ENCODE peak calls at places on chromosomes 5 and 9, in four cellular contexts. Z is RWPE2, C is tibial artery, R is MCF 10A. H is an unnamed sample.
A peak's percentile ranks its signal among the peaks of the same experiment; 100 is the strongest.

GRCh38 chr9:111852291-111852690 is 44.3 kb upstream of the UGCG start:
- DNase-seq in C (no peak), R (peak; percentile 67), Z (no peak), H (no peak)

GRCh38 chr9:78365979-78366697 is 69.2 kb downstream of the PSAT1 start:
- DNase-seq in Z (no peak), R (peak; percentile 29), C (no peak), H (no peak)

GRCh38 chr9:137396808-137397367 is 26.1 kb downstream of the EXD3 start:
- DNase-seq in C (no peak), Z (no peak), R (no peak), H (no peak)

GRCh38 chr5:165201364-165202143 is 1696.1 kb downstream of the MAT2B start:
- DNase-seq in C (no peak), Z (no peak), R (peak; percentile 55), H (no peak)

GRCh38 chr9:97858826-97859225 is 5.8 kb downstream of the FOXE1 start:
- DNase-seq in Z (no peak), R (no peak), C (no peak), H (no peak)

GRCh38 chr5:37772255-37772654 is 67.6 kb downstream of the GDNF start:
- DNase-seq in R (no peak), C (no peak), Z (no peak), H (no peak)

GRCh38 chr9:128621730-128622455 is 34.8 kb downstream of the DYNC2I2 start:
- DNase-seq in Z (no peak), C (no peak), R (peak; percentile 16), H (no peak)

GRCh38 chr9:122124528-122124927 is 31.4 kb upstream of the TTLL11 start:
- DNase-seq in R (no peak), C (no peak), Z (no peak), H (no peak)

GRCh38 chr5:108655750-108656450 is 91.8 kb upstream of the FER start:
- DNase-seq in Z (no peak), C (no peak), R (peak; percentile 85), H (no peak)

DNA sequence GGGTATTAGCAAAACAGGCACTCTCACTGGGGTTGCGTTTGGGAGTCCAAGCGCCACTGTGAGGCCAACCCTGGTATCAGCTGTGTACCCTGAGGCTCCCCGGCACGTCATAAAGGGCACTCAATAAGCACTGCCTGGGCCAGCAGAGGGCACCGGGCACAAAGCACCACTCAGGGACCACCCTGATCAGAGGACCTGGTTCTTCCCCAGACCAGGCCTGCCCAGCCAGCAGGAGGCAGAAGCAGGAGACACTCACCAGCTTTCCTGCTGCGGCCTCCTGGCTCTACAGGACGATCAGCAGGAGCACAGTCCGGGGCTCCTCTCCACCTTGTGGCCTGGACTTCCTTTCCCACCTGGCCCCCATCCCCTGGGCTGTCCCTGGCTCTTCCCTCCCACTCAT is 12.6 kb downstream of the MGAT1 start:
- DNase-seq in C (no peak), Z (peak; percentile 57), R (no peak), H (no peak)
- TF ChIP-seq CTCF in C (no peak), Z (peak; percentile 26), R (no peak), H (no peak)

GRCh38 chr9:23701291-23701690 is 124.7 kb downstream of the ELAVL2 start:
- DNase-seq in C (no peak), Z (no peak), R (no peak), H (no peak)

GRCh38 chr9:23702311-23702922 is 123.6 kb downstream of the ELAVL2 start:
- DNase-seq in C (no peak), R (no peak), Z (no peak), H (no peak)

GRCh38 chr9:23700359-23700758 is 125.7 kb downstream of the ELAVL2 start:
- DNase-seq in Z (no peak), R (no peak), C (no peak), H (no peak)

GRCh38 chr9:23695572-23695971 is 130.5 kb downstream of the ELAVL2 start:
- DNase-seq in Z (no peak), C (no peak), R (no peak), H (no peak)

DNA sequence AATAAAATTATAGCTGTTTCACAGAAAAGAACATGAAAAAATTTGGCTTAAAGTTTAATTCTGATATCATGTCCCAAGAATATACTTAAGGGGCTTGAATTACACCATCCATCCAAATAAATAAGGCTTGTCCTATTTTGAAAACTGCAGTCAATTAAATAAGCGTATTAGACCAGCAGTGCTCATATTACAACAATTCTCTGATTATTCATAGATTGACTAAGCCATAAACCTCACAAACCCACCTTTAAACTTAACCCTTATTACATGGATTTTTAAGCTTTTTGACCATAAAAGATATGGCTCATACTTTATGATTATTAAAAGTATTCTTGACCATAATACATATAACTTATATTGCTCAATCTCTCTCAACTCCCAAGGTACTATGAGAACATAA is 127.9 kb downstream of the ELAVL2 start:
- DNase-seq in C (no peak), Z (no peak), R (no peak), H (no peak)
- TF ChIP-seq CTCF in C (no peak), Z (no peak), R (no peak), H (no peak)

GRCh38 chr9:134283692-134284265 is 42.5 kb upstream of the RXRA start:
- DNase-seq in C (no peak), R (peak; percentile 5), Z (no peak), H (no peak)
- TF ChIP-seq CTCF in C (no peak), R (no peak), Z (no peak), H (no peak)

DNA sequence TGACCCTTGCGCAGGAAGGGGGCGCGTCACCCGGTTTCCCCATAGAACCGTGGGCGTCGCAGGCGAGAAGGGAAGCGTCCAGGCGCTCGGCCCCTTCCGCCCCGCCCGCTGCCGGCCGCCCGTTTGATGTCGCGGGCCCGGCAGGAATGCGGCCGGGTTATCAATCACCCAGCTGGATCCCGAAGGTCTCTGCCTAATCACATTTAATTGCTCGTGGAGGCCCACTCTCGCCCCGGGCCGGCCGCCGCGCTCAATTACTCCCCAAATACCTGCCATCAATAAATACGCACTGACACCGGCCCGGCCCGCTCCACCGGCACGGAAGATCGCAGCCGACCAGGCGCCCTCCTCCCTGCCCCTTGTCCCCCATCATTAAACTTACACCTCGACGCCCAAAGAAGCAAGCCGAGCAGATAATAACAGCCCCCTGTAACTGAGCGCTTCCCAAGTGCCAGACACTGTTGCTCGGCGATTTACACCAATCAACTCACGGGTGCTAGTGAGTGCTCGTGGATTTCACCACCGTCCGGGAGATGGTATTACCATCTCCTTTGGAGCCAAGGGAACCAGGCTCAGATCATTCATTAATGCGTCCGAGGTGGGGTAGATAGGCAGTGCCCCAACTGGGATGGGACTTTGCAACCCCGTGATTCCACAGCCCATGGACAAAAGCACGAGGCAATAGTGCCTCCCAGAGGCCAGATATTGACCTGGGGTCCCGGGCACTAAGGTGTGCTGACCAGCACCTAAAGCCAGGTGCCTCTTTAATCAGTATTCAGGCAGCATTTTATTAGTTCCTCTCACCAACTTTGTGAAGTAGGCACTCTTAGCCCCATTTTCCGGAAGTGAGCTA is 11.3 kb downstream of the MSX2 start:
- DNase-seq in R (peak; percentile 63), C (no peak), Z (no peak), H (no peak)
- TF ChIP-seq CTCF in R (peak; percentile 74), C (peak; percentile 33), Z (peak; percentile 76), H (no peak)

GRCh38 chr5:43040287-43041098 is at the start of gene ANXA2R:
- DNase-seq in R (no peak), Z (peak; percentile 87), C (peak; percentile 88), H (peak; percentile 83)

GRCh38 chr5:43039115-43039467 is 1.0 kb downstream of the ANXA2R start:
- DNase-seq in Z (no peak), C (no peak), R (no peak), H (no peak)

GRCh38 chr5:43041131-43041668 is 1.1 kb upstream of the ANXA2R start:
- DNase-seq in C (no peak), Z (no peak), R (no peak), H (peak; percentile 36)

GRCh38 chr5:43038523-43038989 is 1.6 kb downstream of the ANXA2R start:
- DNase-seq in C (no peak), R (no peak), Z (no peak), H (peak; percentile 21)

DNA sequence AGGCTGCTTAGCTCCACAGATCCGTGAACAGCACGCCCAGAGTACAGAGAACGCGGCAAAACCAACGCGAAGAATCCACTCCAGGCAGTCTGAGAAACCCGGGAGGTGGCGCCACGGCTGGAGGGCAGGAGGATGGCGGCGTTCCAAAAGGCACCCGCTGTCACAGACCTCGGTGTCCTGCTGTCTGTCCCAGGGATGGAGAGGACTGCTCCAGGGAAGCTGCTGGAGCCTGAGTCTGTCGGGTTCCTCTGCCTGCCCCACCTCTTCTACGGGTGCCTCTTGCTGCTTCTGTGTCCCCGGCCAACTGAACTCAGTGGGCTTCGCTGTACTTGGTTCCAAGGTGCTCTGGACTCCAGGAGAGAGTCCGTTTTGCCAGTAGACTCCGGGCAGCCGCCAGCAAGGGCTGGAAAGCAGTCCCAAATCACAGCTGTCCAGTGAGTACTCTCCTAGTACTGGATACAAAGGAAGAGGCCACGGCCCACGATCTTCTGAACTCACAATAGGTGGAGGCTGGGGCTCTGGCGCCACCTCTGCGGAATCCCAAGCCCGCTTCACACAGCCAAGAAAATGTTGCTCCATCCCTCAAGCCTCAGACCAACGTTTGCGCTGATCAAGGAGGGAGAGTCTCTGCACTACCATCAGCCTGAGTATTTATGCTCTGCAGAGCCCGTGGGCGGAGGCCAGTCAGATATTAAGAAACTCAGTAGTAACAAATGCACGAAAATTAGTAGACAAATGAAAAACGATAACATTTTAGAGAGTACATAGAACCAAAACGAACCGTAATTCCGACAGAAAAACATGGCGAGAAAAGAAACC is 442 bp downstream of the ANXA2R start:
- DNase-seq in C (peak; percentile 77), Z (no peak), R (no peak), H (peak; percentile 57)
- TF ChIP-seq CTCF in C (no peak), Z (no peak), R (no peak), H (no peak)

GRCh38 chr5:176765687-176766086 is 44.7 kb upstream of the UNC5A start:
- DNase-seq in C (no peak), Z (no peak), R (no peak), H (no peak)
- TF ChIP-seq CTCF in C (no peak), Z (no peak), R (no peak), H (no peak)

DNA sequence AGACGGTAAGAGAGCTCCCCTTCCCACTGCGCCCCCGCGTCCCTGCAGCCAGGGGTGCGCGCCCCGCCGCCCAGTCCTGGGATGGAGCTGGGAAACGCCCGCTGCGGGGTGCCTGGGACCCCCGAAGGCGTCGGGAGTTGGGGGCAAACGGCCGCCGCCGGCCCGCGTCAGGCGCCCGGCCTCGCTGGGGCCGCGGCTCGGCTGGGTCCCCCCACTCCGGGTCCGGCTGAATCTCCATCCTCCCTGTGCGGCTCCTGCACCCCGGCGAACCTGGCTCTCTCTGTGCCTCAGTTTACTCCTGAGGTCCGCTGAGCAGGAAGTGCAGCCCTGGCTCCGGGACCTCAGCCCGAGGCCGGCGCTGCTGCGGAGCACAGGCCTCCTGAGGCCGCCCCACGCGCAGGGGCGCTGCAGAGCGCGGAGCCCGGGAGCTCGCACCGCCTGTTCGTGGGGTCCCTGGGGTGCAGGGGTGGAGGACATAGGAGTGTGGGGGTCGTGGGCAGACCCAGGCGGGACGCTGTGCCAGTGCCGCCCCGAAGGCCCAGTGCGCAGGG is 13.9 kb upstream of the TMEM250 start:
- DNase-seq in Z (no peak), R (no peak), C (no peak), H (no peak)
- TF ChIP-seq CTCF in Z (no peak), R (no peak), C (no peak), H (no peak)

GRCh38 chr9:25224309-25224708 is 453.9 kb downstream of the TUSC1 start:
- DNase-seq in C (no peak), Z (no peak), R (no peak), H (no peak)
- TF ChIP-seq CTCF in C (no peak), Z (no peak), R (no peak), H (no peak)

GRCh38 chr5:2272039-2272438 is 389.3 kb upstream of the IRX4 start:
- DNase-seq in Z (no peak), C (no peak), R (no peak), H (no peak)
- TF ChIP-seq CTCF in Z (no peak), C (no peak), R (no peak), H (no peak)